ENCODE peak calls at places on chromosomes 11 and 22, in four cellular contexts. Z is GM12891, B is Peyer's patch, P is GM12892. O is an unnamed sample.

GRCh38 chr11:20021212-20021611 is 139.1 kb downstream of the DBX1 start:
- DNase-seq in Z (no peak), P (no peak), B (no peak), O (no peak)

GRCh38 chr11:60840711-60841430 is 1.0 kb upstream of the CCDC86 start:
- DNase-seq in Z (no peak), P (no peak), B (no peak), O (no peak)

GRCh38 chr22:36563898-36564297 is 34.9 kb upstream of the EIF3D start:
- DNase-seq in B (no peak), P (no peak), Z (no peak), O (no peak)

GRCh38 chr22:22683668-22684361 is 39.4 kb downstream of the GGTLC2 start:
- DNase-seq in B (no peak), Z (no peak), P (no peak), O (no peak)

GRCh38 chr11:36014499-36014898 is 70.6 kb downstream of the LDLRAD3 start:
- DNase-seq in P (no peak), Z (no peak), B (no peak), O (no peak)

GRCh38 chr22:45548991-45549736 is 46.5 kb downstream of the FBLN1 start:
- DNase-seq in B (peak; percentile 54), P (no peak), Z (no peak), O (peak; percentile 29)

GRCh38 chr22:28000361-28000760 is 81.3 kb upstream of the PITPNB start:
- DNase-seq in B (no peak), P (no peak), Z (no peak), O (no peak)

GRCh38 chr22:43002198-43002577 is 12.8 kb downstream of the PACSIN2 start:
- DNase-seq in B (no peak), P (no peak), Z (no peak), O (no peak)

GRCh38 chr22:18954333-18954732 is 18.2 kb upstream of the PRODH start:
- DNase-seq in P (peak; percentile 81), B (peak; percentile 78), Z (peak; percentile 83), O (peak; percentile 73)

GRCh38 chr11:128689946-128690745 is 3.7 kb upstream of the FLI1 start:
- DNase-seq in Z (no peak), B (peak; percentile 48), P (no peak), O (no peak)

GRCh38 chr22:19873138-19873959 is 18.7 kb upstream of the GNB1L start:
- DNase-seq in Z (peak; percentile 13), B (peak; percentile 73), P (peak; percentile 18), O (no peak)

GRCh38 chr11:35404397-35404775 is 15.0 kb downstream of the SLC1A2 start:
- DNase-seq in P (no peak), B (peak; percentile 61), Z (no peak), O (peak; percentile 37)

GRCh38 chr11:107157146-107157808 is 139.0 kb upstream of the GUCY1A2 start:
- DNase-seq in B (no peak), P (no peak), Z (no peak), O (no peak)

GRCh38 chr11:19241260-19242183 is 777 bp upstream of the E2F8 start:
- DNase-seq in Z (peak; percentile 70), B (peak; percentile 67), P (peak; percentile 74), O (peak; percentile 84)

GRCh38 chr11:92808009-92808408 is 161.4 kb upstream of the MTNR1B start:
- DNase-seq in P (no peak), B (no peak), Z (no peak), O (no peak)

GRCh38 chr11:35066029-35066428 is 72.9 kb upstream of the CD44 start:
- DNase-seq in P (no peak), Z (no peak), B (no peak), O (no peak)

GRCh38 chr22:18068381-18068988 is 9.3 kb upstream of the PEX26 start:
- DNase-seq in B (no peak), P (no peak), Z (no peak), O (no peak)

GRCh38 chr11:48064306-48064705 is 83.9 kb downstream of the PTPRJ start:
- DNase-seq in B (no peak), Z (no peak), P (no peak), O (no peak)

GRCh38 chr22:17948101-17948500 is 76.3 kb downstream of the MICAL3 start:
- DNase-seq in P (no peak), Z (no peak), B (no peak), O (no peak)

GRCh38 chr11:29373725-29374124 is 643.1 kb downstream of the KCNA4 start:
- DNase-seq in P (no peak), B (no peak), Z (no peak), O (no peak)

GRCh38 chr11:46639197-46639839 is 22.0 kb downstream of the ATG13 start:
- DNase-seq in P (no peak), B (no peak), Z (no peak), O (no peak)

GRCh38 chr22:37425800-37426531 is 1.3 kb downstream of the ELFN2 start:
- DNase-seq in Z (no peak), P (no peak), B (no peak), O (no peak)

GRCh38 chr11:96082936-96083335 is 159.0 kb upstream of the MTMR2 start:
- DNase-seq in B (no peak), P (no peak), Z (no peak), O (no peak)

GRCh38 chr11:85884581-85885021 is 29.4 kb downstream of the CCDC83 start:
- DNase-seq in Z (no peak), P (no peak), B (no peak), O (no peak)

GRCh38 chr22:27800250-27801131 is 1.1 kb downstream of the MN1 start:
- DNase-seq in B (no peak), Z (no peak), P (no peak), O (no peak)

GRCh38 chr11:94948070-94948617 is 25.2 kb downstream of the CWC15 start:
- DNase-seq in P (no peak), B (no peak), Z (no peak), O (no peak)

GRCh38 chr11:64356498-64357411 is 2.2 kb upstream of the RPS6KA4 start:
- DNase-seq in B (no peak), P (no peak), Z (peak; percentile 16), O (peak; percentile 76)

GRCh38 chr11:64358907-64359711 is at the start of gene RPS6KA4:
- DNase-seq in B (peak; percentile 85), P (peak; percentile 94), Z (peak; percentile 94), O (peak; percentile 88)

GRCh38 chr11:64357446-64357845 is 1.5 kb upstream of the RPS6KA4 start:
- DNase-seq in Z (no peak), P (no peak), B (no peak), O (no peak)

GRCh38 chr11:64358536-64358906 is 441 bp upstream of the RPS6KA4 start:
- DNase-seq in Z (no peak), B (no peak), P (peak; percentile 43), O (no peak)

DNA sequence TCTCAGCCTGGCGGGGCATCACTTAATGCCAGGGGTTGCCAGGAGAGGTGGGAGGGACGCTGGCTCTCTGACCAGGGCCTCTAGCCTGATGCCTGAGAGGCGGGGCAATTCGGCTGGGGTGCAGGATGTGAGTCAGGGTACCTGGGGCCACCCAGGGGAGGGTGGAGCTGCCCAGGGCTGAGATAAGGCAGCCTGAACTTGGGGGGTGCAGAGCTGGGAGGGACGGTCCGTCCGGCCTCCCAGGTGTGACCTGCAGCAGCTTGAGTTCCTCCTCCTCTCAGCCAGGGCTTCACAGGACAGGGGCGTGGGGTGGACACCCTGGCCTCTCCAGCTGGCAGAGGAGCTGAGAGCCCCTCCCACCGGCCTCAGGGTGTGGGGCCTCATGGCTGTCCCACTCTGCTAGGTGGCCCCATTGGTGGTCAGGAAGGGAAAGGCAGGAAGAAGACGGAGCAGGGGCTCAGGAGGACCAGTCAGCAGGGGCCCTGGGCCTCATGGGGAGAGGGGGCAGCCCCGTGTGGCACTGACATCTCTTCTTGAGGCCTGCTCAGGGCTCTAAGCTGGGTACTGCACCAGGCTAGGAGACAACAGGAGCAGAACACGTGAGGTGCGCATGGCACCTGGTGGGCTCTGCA is 942 bp upstream of the RPS6KA4 start:
- DNase-seq in Z (peak; percentile 19), B (no peak), P (peak; percentile 27), O (peak; percentile 54)
- TF ChIP-seq POLR2A in Z (no peak), B (peak; percentile 47), P (no peak), O (no peak)

GRCh38 chr11:111926505-111927391 is 8.0 kb downstream of the C11orf52 start:
- DNase-seq in P (peak; percentile 90), Z (peak; percentile 93), B (peak; percentile 98), O (peak; percentile 100)
- TF ChIP-seq POLR2A in P (peak; percentile 72), Z (no peak), B (peak; percentile 52), O (peak; percentile 86)

DNA sequence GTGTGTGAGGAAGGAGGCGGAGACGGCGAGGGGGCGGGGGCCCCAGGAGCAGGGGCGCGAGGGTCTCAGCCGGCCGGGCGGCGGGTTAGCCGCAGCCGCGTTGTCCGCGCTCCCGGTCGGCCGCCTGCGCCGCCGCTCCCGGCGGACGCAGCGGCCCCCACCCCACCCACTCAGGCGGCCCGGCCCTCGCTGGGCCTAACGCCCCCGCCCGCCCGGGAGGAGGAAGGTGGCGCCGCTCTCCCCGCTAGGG is at the start of gene FCHSD2:
- DNase-seq in Z (no peak), P (no peak), B (no peak), O (no peak)
- TF ChIP-seq POLR2A in Z (peak; percentile 59), P (no peak), B (no peak), O (no peak)

GRCh38 chr22:49947296-49947622 is 13.3 kb upstream of the PIM3 start:
- DNase-seq in B (no peak), Z (no peak), P (no peak), O (no peak)
- TF ChIP-seq POLR2A in B (no peak), Z (no peak), P (no peak), O (no peak)

GRCh38 chr11:112455791-112456190 is 195.1 kb upstream of the PLET1 start:
- DNase-seq in Z (no peak), P (no peak), B (no peak), O (no peak)

GRCh38 chr11:112454841-112455240 is 194.2 kb upstream of the PLET1 start:
- DNase-seq in B (no peak), Z (no peak), P (no peak), O (no peak)

GRCh38 chr11:112460141-112460540 is 199.5 kb upstream of the PLET1 start:
- DNase-seq in B (no peak), Z (no peak), P (no peak), O (no peak)

GRCh38 chr11:112457532-112457931 is 196.9 kb upstream of the PLET1 start:
- DNase-seq in P (no peak), B (no peak), Z (no peak), O (no peak)

DNA sequence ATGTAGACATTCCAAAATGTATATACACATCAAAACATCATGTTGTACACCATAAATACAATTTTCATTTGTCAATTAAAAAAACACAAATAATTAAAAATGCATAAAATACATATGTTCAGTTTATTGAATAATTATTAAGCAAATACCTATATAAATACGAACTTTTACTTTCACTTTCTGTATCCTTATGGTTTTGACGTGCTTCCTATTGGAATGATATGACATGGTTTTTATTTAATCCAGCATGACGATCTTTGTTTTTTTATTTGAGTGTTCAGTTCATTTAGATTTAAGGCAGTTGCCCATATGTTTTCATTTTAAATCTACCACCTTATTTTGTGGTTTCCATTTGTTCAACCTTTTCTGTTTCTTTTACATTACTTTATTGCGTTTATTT is 198.3 kb upstream of the PLET1 start:
- DNase-seq in P (no peak), Z (no peak), B (no peak), O (no peak)
- TF ChIP-seq POLR2A in P (no peak), Z (no peak), B (no peak), O (no peak)

O was measured in erythroblast.